ENCODE peak calls at places on chromosomes 12 and 14, in ten cellular contexts. X is DMS153, U is hepatic stellate cell, T is AG10803, D is HFFc6, Z is Kasumi-1, C is adipocyte, Y is HTR-8/SVneo, W is Right ventricle myocardium superior, S is mucosa of gallbladder. Q is an unnamed sample.
A peak's percentile ranks its signal among the peaks of the same experiment; 100 is the strongest.

GRCh38 chr12:120012067-120012621 is 23.1 kb downstream of the BICDL1 start:
- DNase-seq in W (no peak), U (no peak), T (no peak), C (no peak), D (peak; percentile 27), Z (no peak), Y (no peak), X (no peak), S (no peak), Q (no peak)

GRCh38 chr12:107570721-107571120 is 114.9 kb upstream of the PWP1 start:
- DNase-seq in Z (no peak), U (no peak), C (peak; percentile 53), S (no peak), W (no peak), D (no peak), Y (no peak), X (no peak), T (peak; percentile 40), Q (no peak)

GRCh38 chr12:92648242-92649031 is 54.4 kb upstream of the PLEKHG7 start:
- DNase-seq in U (no peak), D (no peak), Z (no peak), Y (no peak), S (no peak), X (no peak), C (no peak), W (no peak), T (peak; percentile 17), Q (no peak)

GRCh38 chr12:57169046-57169795 is 21.8 kb upstream of the LRP1-AS start:
- DNase-seq in X (no peak), U (no peak), S (no peak), Z (no peak), T (no peak), Y (no peak), D (no peak), C (no peak), W (no peak), Q (no peak)

GRCh38 chr12:9760699-9761406 is at the start of gene CD69:
- DNase-seq in S (peak; percentile 61), X (no peak), T (no peak), U (no peak), C (no peak), Y (no peak), W (no peak), D (no peak), Z (peak; percentile 51), Q (no peak)

GRCh38 chr12:106956048-106956935 is 585 bp downstream of the TMEM263 start:
- DNase-seq in Y (peak; percentile 72), Z (peak; percentile 64), U (peak; percentile 72), D (peak; percentile 88), S (peak; percentile 52), X (peak; percentile 46), W (peak; percentile 75), T (peak; percentile 88), C (peak; percentile 92), Q (no peak)

GRCh38 chr12:68260153-68260552 is 6.7 kb upstream of the IL22 start:
- DNase-seq in X (no peak), T (no peak), S (no peak), U (no peak), Y (no peak), D (no peak), Z (no peak), W (no peak), C (no peak), Q (no peak)

GRCh38 chr12:76201316-76201715 is 116.8 kb upstream of the NAP1L1 start:
- DNase-seq in C (no peak), W (no peak), D (no peak), S (no peak), T (no peak), U (no peak), Y (no peak), X (no peak), Z (no peak), Q (no peak)

GRCh38 chr14:105340821-105341408 is 26.4 kb downstream of the PACS2 start:
- DNase-seq in C (no peak), S (no peak), Y (no peak), U (no peak), Z (peak; percentile 41), T (peak; percentile 16), D (no peak), W (peak; percentile 40), X (no peak), Q (no peak)

GRCh38 chr12:47757840-47758583 is 668 bp downstream of the RAPGEF3 start:
- DNase-seq in D (no peak), S (no peak), T (no peak), Y (no peak), Z (peak; percentile 12), C (no peak), X (no peak), W (peak; percentile 68), U (no peak), Q (no peak)

GRCh38 chr12:57518920-57519757 is 1.2 kb downstream of the DDIT3 start:
- DNase-seq in D (no peak), T (peak; percentile 68), S (no peak), Y (no peak), W (peak; percentile 64), Z (no peak), X (no peak), U (peak; percentile 51), C (peak; percentile 73), Q (no peak)

GRCh38 chr14:67881225-67881624 is 61.6 kb downstream of the RAD51B start:
- DNase-seq in Y (no peak), S (no peak), W (no peak), Z (no peak), T (no peak), C (no peak), U (no peak), X (no peak), D (no peak), Q (peak; percentile 4)

GRCh38 chr12:62438098-62438692 is 28.4 kb upstream of the MON2 start:
- DNase-seq in W (no peak), D (peak; percentile 31), T (peak; percentile 54), U (peak; percentile 41), Y (peak; percentile 54), C (peak; percentile 87), S (peak; percentile 66), Z (peak; percentile 71), X (no peak), Q (no peak)

GRCh38 chr12:114835031-114835430 is 151.1 kb upstream of the TBX3 start:
- DNase-seq in C (peak; percentile 53), U (peak; percentile 34), W (no peak), D (peak; percentile 51), X (no peak), Z (no peak), S (no peak), T (peak; percentile 85), Y (no peak), Q (no peak)

GRCh38 chr12:29207120-29207519 is 58.0 kb downstream of the FAR2 start:
- DNase-seq in X (no peak), S (no peak), T (no peak), Y (no peak), W (no peak), D (no peak), Z (peak; percentile 93), C (no peak), U (no peak), Q (no peak)

GRCh38 chr12:106118-106561 is 39.6 kb downstream of the IQSEC3 start:
- DNase-seq in S (no peak), Y (no peak), W (no peak), T (peak; percentile 1), Z (no peak), U (peak; percentile 61), D (no peak), C (no peak), X (peak; percentile 64), Q (peak; percentile 76)

GRCh38 chr14:92955381-92955780 is 32.4 kb downstream of the CHGA start:
- DNase-seq in C (no peak), T (no peak), W (peak; percentile 45), X (no peak), Y (no peak), S (no peak), Z (no peak), D (no peak), U (no peak), Q (no peak)

GRCh38 chr12:124906606-124907261 is 7.7 kb downstream of the UBC start:
- DNase-seq in Y (peak; percentile 73), C (peak; percentile 97), Z (no peak), X (no peak), U (peak; percentile 78), T (peak; percentile 88), W (peak; percentile 76), S (peak; percentile 96), D (peak; percentile 91), Q (no peak)

GRCh38 chr14:96217381-96217913 is 12.8 kb downstream of the BDKRB2 start:
- DNase-seq in X (no peak), T (no peak), Z (no peak), C (no peak), Y (no peak), U (no peak), D (no peak), S (no peak), W (no peak), Q (no peak)